ENCODE peak calls at places on chromosomes 6 and 20, in five cellular contexts. One of them, this sample, is unnamed.
A peak's percentile ranks its signal among the peaks of the same experiment; 100 is the strongest.

GRCh38 chr6:16729183-16729696 is 32.0 kb downstream of the ATXN1 start:
- DNase-seq in HepG2: peak; percentile 95
- DNase-seq in GM12878: no peak
- DNase-seq in NT2/D1: no peak
- DNase-seq in H1: no peak
- DNase-seq in this sample: no peak

GRCh38 chr20:63863798-63864544 is 1.1 kb upstream of the TPD52L2 start:
- DNase-seq in NT2/D1: peak; percentile 59
- DNase-seq in GM12878: peak; percentile 86
- DNase-seq in HepG2: peak; percentile 90
- DNase-seq in H1: peak; percentile 23
- DNase-seq in this sample: peak; percentile 68

GRCh38 chr20:32019156-32019510 is 8.9 kb downstream of the CCM2L start:
- DNase-seq in NT2/D1: no peak
- DNase-seq in HepG2: no peak
- DNase-seq in GM12878: no peak
- DNase-seq in H1: no peak
- DNase-seq in this sample: peak; percentile 67

GRCh38 chr6:46648869-46649488 is 3.6 kb downstream of the CYP39A1 start:
- DNase-seq in NT2/D1: no peak
- DNase-seq in GM12878: no peak
- DNase-seq in H1: no peak
- DNase-seq in HepG2: peak; percentile 58
- DNase-seq in this sample: no peak

GRCh38 chr6:26493258-26493657 is 6.8 kb upstream of the BTN1A1 start:
- DNase-seq in H1: no peak
- DNase-seq in NT2/D1: no peak
- DNase-seq in GM12878: no peak
- DNase-seq in HepG2: peak; percentile 52
- DNase-seq in this sample: peak; percentile 27

GRCh38 chr20:13661070-13661687 is 22.4 kb upstream of the TASP1 start:
- DNase-seq in HepG2: no peak
- DNase-seq in NT2/D1: no peak
- DNase-seq in H1: no peak
- DNase-seq in GM12878: no peak
- DNase-seq in this sample: no peak

GRCh38 chr20:51220293-51220706 is 197.4 kb upstream of the KCNG1 start:
- DNase-seq in HepG2: peak; percentile 23
- DNase-seq in GM12878: no peak
- DNase-seq in H1: no peak
- DNase-seq in NT2/D1: peak; percentile 23
- DNase-seq in this sample: peak; percentile 81

GRCh38 chr6:55868910-55869479 is 6.4 kb downstream of the BMP5 start:
- DNase-seq in H1: no peak
- DNase-seq in NT2/D1: no peak
- DNase-seq in HepG2: no peak
- DNase-seq in GM12878: peak; percentile 59
- DNase-seq in this sample: peak; percentile 18

GRCh38 chr20:10522328-10522727 is 87.2 kb downstream of the SLX4IP start:
- DNase-seq in HepG2: no peak
- DNase-seq in H1: no peak
- DNase-seq in NT2/D1: no peak
- DNase-seq in GM12878: no peak
- DNase-seq in this sample: no peak

GRCh38 chr6:86856937-86857563 is 80.3 kb upstream of the HTR1E start:
- DNase-seq in GM12878: no peak
- DNase-seq in H1: peak; percentile 3
- DNase-seq in HepG2: peak; percentile 33
- DNase-seq in NT2/D1: peak; percentile 11
- DNase-seq in this sample: peak; percentile 7

GRCh38 chr6:155186052-155186658 is 77.7 kb upstream of the CLDN20 start:
- DNase-seq in HepG2: no peak
- DNase-seq in NT2/D1: no peak
- DNase-seq in GM12878: no peak
- DNase-seq in H1: no peak
- DNase-seq in this sample: no peak

GRCh38 chr6:130853555-130854183 is 26.5 kb downstream of the SMLR1 start:
- DNase-seq in HepG2: peak; percentile 88
- DNase-seq in NT2/D1: no peak
- DNase-seq in GM12878: no peak
- DNase-seq in H1: no peak
- DNase-seq in this sample: no peak

GRCh38 chr6:157779705-157780604 is 43.1 kb upstream of the SNX9 start:
- DNase-seq in GM12878: no peak
- DNase-seq in HepG2: no peak
- DNase-seq in H1: no peak
- DNase-seq in NT2/D1: no peak
- DNase-seq in this sample: no peak

GRCh38 chr6:56515081-56515905 is 127.4 kb downstream of the DST start:
- DNase-seq in NT2/D1: no peak
- DNase-seq in HepG2: peak; percentile 37
- DNase-seq in H1: no peak
- DNase-seq in GM12878: no peak
- DNase-seq in this sample: no peak

GRCh38 chr6:19999319-20000191 is 162.4 kb downstream of the ID4 start:
- DNase-seq in NT2/D1: no peak
- DNase-seq in H1: no peak
- DNase-seq in HepG2: no peak
- DNase-seq in GM12878: peak; percentile 25
- DNase-seq in this sample: peak; percentile 22

GRCh38 chr6:117559299-117559698 is 43.0 kb downstream of the GOPC start:
- DNase-seq in NT2/D1: no peak
- DNase-seq in HepG2: no peak
- DNase-seq in GM12878: no peak
- DNase-seq in H1: no peak
- DNase-seq in this sample: no peak

GRCh38 chr6:13624871-13625288 is 9.7 kb downstream of the NOL7 start:
- DNase-seq in NT2/D1: peak; percentile 44
- DNase-seq in H1: peak; percentile 33
- DNase-seq in HepG2: peak; percentile 65
- DNase-seq in GM12878: no peak
- DNase-seq in this sample: peak; percentile 58

GRCh38 chr20:5945963-5946362 is 4.4 kb downstream of the TRMT6 start:
- DNase-seq in GM12878: no peak
- DNase-seq in HepG2: no peak
- DNase-seq in NT2/D1: no peak
- DNase-seq in H1: no peak
- DNase-seq in this sample: no peak

GRCh38 chr6:88165877-88166492 is at the start of gene CNR1:
- DNase-seq in HepG2: no peak
- DNase-seq in H1: no peak
- DNase-seq in NT2/D1: no peak
- DNase-seq in GM12878: no peak
- DNase-seq in this sample: peak; percentile 48

GRCh38 chr20:57437672-57438330 is 46.6 kb downstream of the RBM38 start:
- DNase-seq in NT2/D1: no peak
- DNase-seq in GM12878: no peak
- DNase-seq in HepG2: no peak
- DNase-seq in H1: no peak
- DNase-seq in this sample: no peak

DNA sequence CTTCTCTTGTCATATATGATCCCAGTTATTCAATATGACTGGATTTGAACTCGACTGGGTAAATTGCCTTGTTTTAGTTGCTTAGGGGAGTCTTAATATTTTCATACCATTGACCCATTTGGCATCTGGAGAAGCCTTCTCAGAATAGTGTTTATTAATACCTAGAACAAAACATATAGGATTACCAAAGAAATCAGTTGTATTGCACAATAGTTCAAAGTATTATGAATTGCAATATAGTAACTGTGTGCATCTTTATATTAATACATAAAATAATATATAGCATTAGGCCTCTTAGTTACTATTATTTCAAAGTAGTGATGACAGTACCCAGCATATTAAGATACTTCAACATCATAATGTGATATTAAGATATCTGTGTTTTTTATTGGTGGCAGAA is 177.8 kb downstream of the PLCB4 start:
- DNase-seq in GM12878: no peak
- DNase-seq in H1: no peak
- DNase-seq in NT2/D1: no peak
- DNase-seq in HepG2: no peak
- DNase-seq in this sample: no peak
- TF ChIP-seq SUZ12 in GM12878: no peak
- TF ChIP-seq SUZ12 in H1: no peak
- TF ChIP-seq SUZ12 in NT2/D1: no peak
- TF ChIP-seq SUZ12 in HepG2: no peak
- TF ChIP-seq SUZ12 in this sample: no peak

GRCh38 chr6:107330190-107330589 is 129.2 kb downstream of the PDSS2 start:
- DNase-seq in GM12878: peak; percentile 75
- DNase-seq in H1: no peak
- DNase-seq in NT2/D1: no peak
- DNase-seq in HepG2: no peak
- DNase-seq in this sample: no peak

GRCh38 chr6:107329063-107329462 is 130.3 kb downstream of the PDSS2 start:
- DNase-seq in NT2/D1: no peak
- DNase-seq in HepG2: no peak
- DNase-seq in H1: no peak
- DNase-seq in GM12878: no peak
- DNase-seq in this sample: no peak

GRCh38 chr6:107334026-107334425 is 125.3 kb downstream of the PDSS2 start:
- DNase-seq in GM12878: no peak
- DNase-seq in H1: no peak
- DNase-seq in NT2/D1: no peak
- DNase-seq in HepG2: no peak
- DNase-seq in this sample: no peak

GRCh38 chr6:107333491-107333890 is 125.9 kb downstream of the PDSS2 start:
- DNase-seq in HepG2: no peak
- DNase-seq in NT2/D1: no peak
- DNase-seq in GM12878: no peak
- DNase-seq in H1: no peak
- DNase-seq in this sample: no peak

GRCh38 chr6:107331409-107332386 is 127.7 kb downstream of the PDSS2 start:
- DNase-seq in H1: no peak
- DNase-seq in HepG2: peak; percentile 50
- DNase-seq in NT2/D1: no peak
- DNase-seq in GM12878: no peak
- DNase-seq in this sample: no peak
- TF ChIP-seq SUZ12 in H1: no peak
- TF ChIP-seq SUZ12 in HepG2: no peak
- TF ChIP-seq SUZ12 in NT2/D1: no peak
- TF ChIP-seq SUZ12 in GM12878: no peak
- TF ChIP-seq SUZ12 in this sample: no peak

DNA sequence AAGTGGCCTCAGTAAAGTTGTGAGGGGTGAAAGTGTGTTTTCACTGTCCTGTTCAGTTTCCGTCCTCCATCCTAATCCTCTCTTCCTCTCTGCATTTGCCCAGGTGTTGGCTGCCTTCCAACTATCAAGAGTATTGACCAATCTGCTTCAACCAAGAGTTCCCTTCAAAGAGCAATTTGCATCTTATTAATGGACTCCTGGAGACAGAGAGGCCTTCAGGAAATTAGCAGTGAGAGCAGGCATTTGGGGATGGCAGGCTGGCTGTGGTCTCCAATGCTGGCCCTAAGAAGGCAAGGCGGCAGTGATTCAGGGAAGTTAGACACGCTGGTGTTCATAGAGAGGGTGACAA is 77.2 kb downstream of the GPR6 start:
- DNase-seq in GM12878: no peak
- DNase-seq in NT2/D1: no peak
- DNase-seq in H1: no peak
- DNase-seq in HepG2: no peak
- DNase-seq in this sample: no peak
- TF ChIP-seq SUZ12 in GM12878: no peak
- TF ChIP-seq SUZ12 in NT2/D1: no peak
- TF ChIP-seq SUZ12 in H1: no peak
- TF ChIP-seq SUZ12 in HepG2: no peak
- TF ChIP-seq SUZ12 in this sample: no peak

DNA sequence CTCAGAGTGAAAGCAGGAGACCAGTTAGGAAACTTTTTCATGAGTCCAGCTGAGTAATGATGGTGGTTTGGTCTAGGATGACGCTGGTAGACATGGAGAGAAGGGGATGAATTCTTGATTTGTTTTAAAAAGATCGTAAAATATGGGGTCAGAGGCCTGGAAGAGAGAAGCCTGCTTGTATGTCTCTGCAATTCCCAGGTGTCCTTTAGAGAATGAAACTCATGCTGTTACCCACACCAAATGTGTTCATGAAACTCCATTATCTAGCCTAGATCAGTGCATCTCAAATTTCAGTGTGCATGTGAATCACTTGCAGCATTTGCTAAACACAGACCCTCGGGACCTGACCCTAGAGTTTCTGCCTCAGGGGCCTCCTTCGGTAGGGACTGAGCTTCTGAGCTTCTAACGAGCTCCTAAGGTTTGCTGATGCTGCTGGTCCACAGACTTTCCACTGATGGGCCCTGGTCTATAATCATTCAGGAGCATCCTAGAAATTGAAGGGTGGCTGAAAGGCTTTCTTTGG is 302.0 kb upstream of the PLCB4 start:
- DNase-seq in NT2/D1: no peak
- DNase-seq in GM12878: no peak
- DNase-seq in H1: no peak
- DNase-seq in HepG2: no peak
- DNase-seq in this sample: peak; percentile 10
- TF ChIP-seq SUZ12 in NT2/D1: no peak
- TF ChIP-seq SUZ12 in GM12878: no peak
- TF ChIP-seq SUZ12 in H1: no peak
- TF ChIP-seq SUZ12 in HepG2: no peak
- TF ChIP-seq SUZ12 in this sample: no peak

DNA sequence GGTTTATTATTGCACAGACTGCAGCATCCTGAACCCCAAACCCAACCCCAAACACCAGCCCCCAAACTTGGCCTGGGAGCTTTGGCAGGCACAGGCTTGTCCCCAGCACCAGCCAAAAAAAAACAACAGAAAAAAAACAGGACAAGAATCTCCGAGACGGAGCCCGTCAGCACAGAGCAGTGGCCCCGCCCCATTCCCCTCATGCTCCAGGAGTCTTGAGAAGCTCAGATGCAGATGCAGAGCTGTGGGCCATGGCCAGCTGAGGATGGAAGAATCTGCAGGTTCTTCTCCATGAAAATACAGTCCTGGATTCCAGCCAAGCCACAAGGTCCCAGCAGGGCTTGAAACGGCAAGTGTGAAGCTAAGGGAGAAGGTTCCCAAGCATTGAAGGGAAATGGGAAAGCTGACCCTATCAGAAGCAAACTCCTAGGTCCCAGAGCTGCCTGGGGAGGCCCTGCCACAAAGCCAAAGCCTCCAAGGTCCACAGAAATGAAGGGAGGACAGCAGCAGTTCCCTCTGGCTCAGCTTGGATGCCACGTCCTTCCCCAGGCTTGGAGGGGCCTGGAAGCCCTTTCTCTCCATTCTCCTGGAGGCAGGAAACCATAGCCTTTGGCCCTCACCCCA is 75.2 kb downstream of the JPH2 start:
- DNase-seq in H1: no peak
- DNase-seq in GM12878: no peak
- DNase-seq in HepG2: no peak
- DNase-seq in NT2/D1: peak; percentile 66
- DNase-seq in this sample: no peak
- TF ChIP-seq SUZ12 in H1: no peak
- TF ChIP-seq SUZ12 in GM12878: no peak
- TF ChIP-seq SUZ12 in HepG2: no peak
- TF ChIP-seq SUZ12 in NT2/D1: no peak
- TF ChIP-seq SUZ12 in this sample: no peak

DNA sequence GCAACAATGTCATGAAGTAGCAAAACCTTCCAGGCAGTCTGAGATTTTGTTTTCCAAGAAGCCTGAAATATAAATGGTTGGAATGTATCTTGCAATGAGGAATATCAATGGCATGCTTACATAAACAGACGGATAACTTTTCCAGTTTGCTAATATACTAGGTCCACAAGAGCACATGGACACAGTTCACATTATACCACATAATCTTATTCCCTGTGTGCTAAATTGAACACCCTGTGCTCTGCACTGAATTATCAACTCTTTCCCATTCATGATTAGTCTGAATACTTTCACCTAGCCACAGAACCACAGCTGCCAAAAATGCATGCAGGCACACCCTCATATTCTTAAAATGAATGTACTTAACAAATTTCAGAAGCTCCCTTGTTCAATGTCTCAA is 274.3 kb downstream of the COL12A1 start:
- DNase-seq in NT2/D1: no peak
- DNase-seq in HepG2: no peak
- DNase-seq in H1: no peak
- DNase-seq in GM12878: no peak
- DNase-seq in this sample: no peak
- TF ChIP-seq SUZ12 in NT2/D1: no peak
- TF ChIP-seq SUZ12 in HepG2: no peak
- TF ChIP-seq SUZ12 in H1: no peak
- TF ChIP-seq SUZ12 in GM12878: no peak
- TF ChIP-seq SUZ12 in this sample: no peak